ENCODE peak calls at places on chromosomes 16 and 17, in five cellular contexts. L, T, E, D and J are unnamed samples.

GRCh38 chr17:66494023-66494803 is 191.8 kb downstream of the PRKCA start:
- DNase-seq in L (no peak), T (peak), E (peak), D (no peak), J (peak)

GRCh38 chr17:17682293-17682736 is 1.1 kb downstream of the RAI1 start:
- DNase-seq in L (no peak), T (peak), E (peak), D (peak), J (no peak)

GRCh38 chr17:35519442-35519841 is 18.0 kb downstream of the SLFN12L start:
- DNase-seq in L (no peak), T (no peak), E (no peak), D (no peak), J (no peak)

GRCh38 chr16:85005278-85006069 is 5.9 kb downstream of the ZDHHC7 start:
- DNase-seq in L (no peak), T (no peak), E (peak), D (no peak), J (no peak)

GRCh38 chr16:1859650-1860049 is 12.3 kb downstream of the MEIOB start:
- DNase-seq in L (no peak), T (no peak), E (no peak), D (peak), J (no peak)

GRCh38 chr17:11495616-11496015 is 102.7 kb upstream of the DNAH9 start:
- DNase-seq in L (no peak), T (no peak), E (no peak), D (no peak), J (no peak)

GRCh38 chr17:27384261-27384701 is 72.0 kb upstream of the KSR1 start:
- DNase-seq in L (no peak), T (no peak), E (peak), D (no peak), J (peak)

GRCh38 chr17:71099003-71099710 is 929.8 kb downstream of the KCNJ2 start:
- DNase-seq in L (no peak), T (no peak), E (no peak), D (no peak), J (no peak)

GRCh38 chr16:83437036-83437435 is 370.7 kb upstream of the HSBP1 start:
- DNase-seq in L (no peak), T (no peak), E (no peak), D (no peak), J (no peak)

GRCh38 chr17:44198721-44199552 is 747 bp downstream of the ATXN7L3 start:
- DNase-seq in L (peak), T (peak), E (peak), D (peak), J (peak)

GRCh38 chr17:2435181-2435741 is 34.4 kb upstream of the MNT start:
- DNase-seq in L (no peak), T (no peak), E (no peak), D (no peak), J (no peak)

GRCh38 chr17:7588553-7589203 is 1.2 kb downstream of the SOX15 start:
- DNase-seq in L (no peak), T (no peak), E (no peak), D (no peak), J (no peak)

GRCh38 chr17:31467502-31468256 is 76.2 kb downstream of the RAB11FIP4 start:
- DNase-seq in L (no peak), T (no peak), E (no peak), D (no peak), J (no peak)

GRCh38 chr17:18947866-18948265 is 4.1 kb upstream of the SLC5A10 start:
- DNase-seq in L (no peak), T (no peak), E (no peak), D (no peak), J (no peak)